ENCODE peak calls at places on chromosomes 1 and 21, in nine cellular contexts. R is heart left ventricle; E is adrenal gland; J is AG04450; C is activated T-cell treated with anti-CD3 and anti-CD28 coated beads, Interleukin-2, amount 50 U/mL, for 72 hours; Y is stimulated activated CD4-positive, alpha-beta T cell treated with anti-CD3 and anti-CD28 coated beads, Interleukin-12 subunit alpha, Interleukin-12 subunit beta, amount 100 ng/mL, for 4 hours; S is CD14-positive monocyte; A is fibroblast of lung; O is HFFc6. P is an unnamed sample.

GRCh38 chr21:14879458-14879857 is 185.3 kb downstream of the NRIP1 start:
- DNase-seq in R (peak), E (no peak), J (no peak), C (no peak), Y (no peak), S (peak), A (no peak), O (no peak), P (peak)

GRCh38 chr1:44681905-44682900 is 7.7 kb downstream of the ARMH1 start:
- DNase-seq in R (no peak), E (no peak), J (no peak), C (no peak), Y (no peak), S (peak), A (no peak), O (no peak), P (no peak)

GRCh38 chr1:193368302-193368701 is 181.9 kb upstream of the B3GALT2 start:
- DNase-seq in R (no peak), E (no peak), J (no peak), C (no peak), Y (no peak), S (no peak), A (peak), O (no peak), P (peak)

GRCh38 chr1:235990376-235990795 is 74.5 kb downstream of the NID1 start:
- DNase-seq in R (no peak), E (no peak), J (no peak), C (no peak), Y (no peak), S (no peak), A (peak), O (peak), P (no peak)

GRCh38 chr1:159825564-159825963 is 1.1 kb upstream of the SLAMF8 start:
- DNase-seq in R (no peak), E (no peak), J (no peak), C (no peak), Y (no peak), S (no peak), A (no peak), O (no peak), P (no peak)

GRCh38 chr1:174262747-174263241 is 103.5 kb downstream of the RABGAP1L start:
- DNase-seq in R (peak), E (no peak), J (peak), C (peak), Y (no peak), S (no peak), A (peak), O (peak), P (peak)

GRCh38 chr1:88579598-88579997 is 104.5 kb upstream of the PKN2 start:
- DNase-seq in R (no peak), E (no peak), J (no peak), C (no peak), Y (no peak), S (no peak), A (no peak), O (no peak), P (no peak)

GRCh38 chr1:215523128-215523861 is 43.8 kb upstream of the KCTD3 start:
- DNase-seq in R (no peak), E (no peak), J (no peak), C (no peak), Y (no peak), S (no peak), A (peak), O (no peak), P (peak)

GRCh38 chr1:201004154-201004553 is 19.4 kb downstream of the KIF21B start:
- DNase-seq in R (no peak), E (no peak), J (no peak), C (no peak), Y (no peak), S (no peak), A (no peak), O (no peak), P (no peak)

P was measured in endothelial cell of umbilical vein.